ENCODE peak calls at places on chromosome 11, in nine cellular contexts. H is tibial artery; M is CD8-positive, alpha-beta T cell; P is kidney epithelial cell; O is omental fat pad; Y is ovary; Z is spleen; D is lung; V is AG09319. E is an unnamed sample.
A peak's percentile ranks its signal among the peaks of the same experiment; 100 is the strongest.

GRCh38 chr11:121592708-121593107 is 139.9 kb upstream of the SORL1-AS1 start:
- DNase-seq in H (no peak), M (no peak), P (no peak), O (no peak), Y (no peak), Z (no peak), D (no peak), V (no peak), E (no peak)

GRCh38 chr11:69471329-69472052 is 10.0 kb upstream of the LINC01488 start:
- DNase-seq in H (no peak), M (no peak), P (peak; percentile 21), O (no peak), Y (no peak), Z (peak; percentile 54), D (no peak), V (no peak), E (no peak)

GRCh38 chr11:120566176-120566575 is 54.6 kb downstream of the GRIK4 start:
- DNase-seq in H (no peak), M (no peak), P (no peak), O (no peak), Y (no peak), Z (no peak), D (no peak), V (no peak), E (no peak)

GRCh38 chr11:17206448-17206847 is 1.3 kb downstream of the PIK3C2A start:
- DNase-seq in H (no peak), M (no peak), P (no peak), O (no peak), Y (no peak), Z (no peak), D (no peak), V (no peak), E (no peak)

GRCh38 chr11:62269654-62270278 is at the start of gene SCGB2A2:
- DNase-seq in H (no peak), M (no peak), P (no peak), O (no peak), Y (no peak), Z (no peak), D (no peak), V (no peak), E (no peak)

GRCh38 chr11:126153999-126154398 is 57.5 kb downstream of the RPUSD4 start:
- DNase-seq in H (no peak), M (no peak), P (no peak), O (no peak), Y (no peak), Z (peak; percentile 23), D (no peak), V (peak; percentile 60), E (no peak)

GRCh38 chr11:60348116-60348515 is 21.1 kb downstream of the MS4A6E start:
- DNase-seq in H (no peak), M (no peak), P (no peak), O (no peak), Y (no peak), Z (no peak), D (no peak), V (no peak), E (no peak)

GRCh38 chr11:130037058-130037457 is 32.6 kb upstream of the APLP2 start:
- DNase-seq in H (no peak), M (no peak), P (peak; percentile 56), O (no peak), Y (no peak), Z (no peak), D (no peak), V (peak; percentile 30), E (no peak)

GRCh38 chr11:5383576-5383975 is at the start of gene OR51M1:
- DNase-seq in H (no peak), M (no peak), P (no peak), O (no peak), Y (no peak), Z (no peak), D (no peak), V (no peak), E (no peak)

GRCh38 chr11:30046211-30046945 is 29.5 kb upstream of the KCNA4 start:
- DNase-seq in H (no peak), M (no peak), P (no peak), O (no peak), Y (peak; percentile 7), Z (no peak), D (no peak), V (no peak), E (no peak)

GRCh38 chr11:125603207-125603606 is 10.6 kb downstream of the STT3A start:
- DNase-seq in H (no peak), M (no peak), P (no peak), O (no peak), Y (no peak), Z (no peak), D (no peak), V (no peak), E (no peak)

GRCh38 chr11:76250520-76251222 is 44.4 kb upstream of the WNT11 start:
- DNase-seq in H (no peak), M (no peak), P (no peak), O (no peak), Y (no peak), Z (no peak), D (no peak), V (no peak), E (no peak)

GRCh38 chr11:19714093-19714386 is 1.4 kb downstream of the NAV2 start:
- DNase-seq in H (no peak), M (peak; percentile 6), P (no peak), O (no peak), Y (peak; percentile 27), Z (no peak), D (no peak), V (no peak), E (no peak)

GRCh38 chr11:75625970-75626691 is 42.7 kb downstream of the MAP6 start:
- DNase-seq in H (no peak), M (no peak), P (peak; percentile 56), O (no peak), Y (no peak), Z (no peak), D (peak; percentile 72), V (peak; percentile 24), E (no peak)

GRCh38 chr11:128133501-128133900 is 453.9 kb downstream of the ETS1 start:
- DNase-seq in H (no peak), M (no peak), P (no peak), O (no peak), Y (no peak), Z (no peak), D (no peak), V (no peak), E (no peak)

GRCh38 chr11:122655527-122656072 is at the start of gene UBASH3B:
- DNase-seq in H (peak; percentile 79), M (peak; percentile 55), P (peak; percentile 80), O (peak; percentile 52), Y (peak; percentile 62), Z (peak; percentile 95), D (peak; percentile 79), V (peak; percentile 64), E (peak; percentile 82)

GRCh38 chr11:64539239-64539638 is 51.8 kb upstream of the SLC22A12 start:
- DNase-seq in H (no peak), M (no peak), P (no peak), O (no peak), Y (no peak), Z (peak; percentile 39), D (no peak), V (no peak), E (no peak)
- TF ChIP-seq CTCF in H (no peak), M (no peak), P (no peak), O (no peak), Y (no peak), Z (no peak), D (no peak), V (no peak), E (no peak)

GRCh38 chr11:113475160-113475761 is at the start of gene DRD2:
- DNase-seq in H (no peak), M (no peak), P (no peak), O (no peak), Y (peak; percentile 22), Z (no peak), D (no peak), V (no peak), E (no peak)
- TF ChIP-seq CTCF in H (no peak), M (no peak), P (no peak), O (no peak), Y (no peak), Z (no peak), D (no peak), V (no peak), E (no peak)

DNA sequence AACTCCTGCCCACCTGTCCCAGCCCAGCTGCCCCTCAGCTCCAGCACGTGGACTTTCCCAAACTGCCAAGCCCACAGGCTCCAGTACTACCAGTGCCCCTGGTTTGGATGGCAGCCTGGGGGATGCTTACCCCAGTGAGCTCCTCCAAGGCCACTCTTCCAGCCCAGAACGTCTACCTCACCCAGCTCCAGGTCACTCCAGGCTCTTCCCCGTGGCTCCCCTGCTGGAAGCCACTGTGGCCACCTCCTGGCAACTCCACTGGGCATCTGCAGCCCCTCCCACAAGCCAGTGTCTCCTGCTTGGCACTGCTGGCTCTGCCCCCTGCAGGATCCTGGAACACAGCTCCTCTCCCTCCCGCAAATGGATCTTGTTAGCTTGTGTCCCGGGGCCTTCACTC is 29.3 kb downstream of the LMO1 start:
- DNase-seq in H (no peak), M (no peak), P (no peak), O (no peak), Y (no peak), Z (peak; percentile 68), D (no peak), V (no peak), E (no peak)
- TF ChIP-seq CTCF in H (no peak), M (no peak), P (peak; percentile 30), O (no peak), Y (no peak), Z (no peak), D (no peak), V (no peak), E (no peak)

GRCh38 chr11:117980280-117980679 is 5.9 kb upstream of the IL10RA start:
- DNase-seq in H (no peak), M (no peak), P (no peak), O (no peak), Y (no peak), Z (no peak), D (no peak), V (no peak), E (no peak)

GRCh38 chr11:117980716-117981115 is 5.5 kb upstream of the IL10RA start:
- DNase-seq in H (peak; percentile 14), M (no peak), P (no peak), O (no peak), Y (no peak), Z (peak; percentile 45), D (peak; percentile 22), V (no peak), E (peak; percentile 53)

GRCh38 chr11:117976445-117976844 is 9.7 kb upstream of the IL10RA start:
- DNase-seq in H (peak; percentile 0), M (no peak), P (no peak), O (no peak), Y (no peak), Z (no peak), D (peak; percentile 14), V (no peak), E (no peak)

GRCh38 chr11:117979481-117980211 is 6.5 kb upstream of the IL10RA start:
- DNase-seq in H (peak; percentile 30), M (no peak), P (no peak), O (no peak), Y (no peak), Z (peak; percentile 71), D (peak; percentile 28), V (no peak), E (no peak)

DNA sequence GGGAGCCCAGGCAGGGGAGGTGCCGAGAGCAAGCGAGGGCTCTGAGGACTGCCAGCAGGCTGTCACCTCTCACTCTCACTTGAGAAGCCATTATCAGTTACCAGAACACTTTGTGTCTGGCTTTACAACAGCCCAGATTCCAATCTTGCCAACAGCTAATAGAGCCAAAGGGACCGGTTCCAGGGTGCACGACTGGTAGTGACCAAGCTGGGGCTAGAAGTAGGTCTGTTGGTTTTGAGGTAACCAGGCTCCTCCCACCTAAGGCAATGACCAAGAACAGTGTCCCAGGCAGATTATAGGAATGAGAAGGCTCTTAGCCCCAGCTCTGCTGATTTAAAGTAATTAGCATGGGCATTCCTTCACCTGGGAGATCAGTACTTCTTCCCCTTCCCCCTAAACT is 7.2 kb upstream of the IL10RA start:
- DNase-seq in H (peak; percentile 3), M (no peak), P (no peak), O (no peak), Y (no peak), Z (peak; percentile 34), D (peak; percentile 25), V (no peak), E (no peak)
- TF ChIP-seq CTCF in H (no peak), M (no peak), P (no peak), O (no peak), Y (no peak), Z (no peak), D (no peak), V (no peak), E (no peak)

E was measured in coronary artery.